ENCODE peak calls at places on chromosomes 3 and 15, in nine cellular contexts. I is effector memory CD4-positive, alpha-beta T cell; Q is body of pancreas; B is CD8-positive, alpha-beta memory T cell; K is brain microvascular endothelial cell; A is fibroblast of lung; S is GM23248; O is AG04450; M is skeletal muscle cell. H is an unnamed sample.

GRCh38 chr3:24299801-24300626 is 194.6 kb downstream of the THRB start:
- DNase-seq in I (no peak), Q (no peak), B (no peak), K (peak; percentile 53), A (peak; percentile 75), S (peak; percentile 89), O (no peak), M (no peak), H (peak; percentile 8)

GRCh38 chr3:49025793-49026520 is 3.2 kb downstream of the IMPDH2 start:
- DNase-seq in I (no peak), Q (no peak), B (no peak), K (no peak), A (no peak), S (no peak), O (no peak), M (no peak), H (no peak)

GRCh38 chr15:89167267-89168176 is 53.9 kb downstream of the RLBP1 start:
- DNase-seq in I (no peak), Q (peak; percentile 63), B (no peak), K (peak; percentile 33), A (peak; percentile 32), S (peak; percentile 83), O (no peak), M (peak; percentile 50), H (peak; percentile 65)

GRCh38 chr15:39784125-39784524 is 1.5 kb upstream of the FSIP1 start:
- DNase-seq in I (no peak), Q (no peak), B (no peak), K (peak; percentile 28), A (peak; percentile 56), S (peak; percentile 69), O (no peak), M (no peak), H (no peak)

GRCh38 chr3:58287354-58287753 is 18.7 kb upstream of the RPP14 start:
- DNase-seq in I (no peak), Q (no peak), B (no peak), K (no peak), A (no peak), S (no peak), O (no peak), M (no peak), H (no peak)

GRCh38 chr15:47293763-47294162 is 423.5 kb upstream of the SEMA6D start:
- DNase-seq in I (no peak), Q (peak; percentile 50), B (no peak), K (peak; percentile 94), A (peak; percentile 99), S (peak; percentile 72), O (peak; percentile 82), M (peak; percentile 86), H (peak; percentile 97)

GRCh38 chr3:11187678-11188077 is 33.4 kb downstream of the HRH1 start:
- DNase-seq in I (no peak), Q (no peak), B (no peak), K (no peak), A (peak; percentile 82), S (peak; percentile 17), O (no peak), M (no peak), H (no peak)

GRCh38 chr3:179961081-179962078 is 75.4 kb downstream of the PEX5L start:
- DNase-seq in I (no peak), Q (no peak), B (no peak), K (no peak), A (no peak), S (no peak), O (no peak), M (no peak), H (no peak)

GRCh38 chr3:77102916-77103769 is 63.2 kb downstream of the ROBO2 start:
- DNase-seq in I (no peak), Q (no peak), B (no peak), K (peak; percentile 17), A (peak; percentile 6), S (peak; percentile 15), O (no peak), M (no peak), H (no peak)

GRCh38 chr15:45640610-45641009 is 5.8 kb downstream of the SQOR start:
- DNase-seq in I (no peak), Q (no peak), B (no peak), K (peak; percentile 92), A (peak; percentile 62), S (peak; percentile 95), O (peak; percentile 71), M (peak; percentile 89), H (peak; percentile 32)

GRCh38 chr15:85024509-85025336 is 43.1 kb downstream of the PDE8A start:
- DNase-seq in I (no peak), Q (no peak), B (no peak), K (peak; percentile 82), A (peak; percentile 42), S (peak; percentile 92), O (no peak), M (peak; percentile 24), H (no peak)

GRCh38 chr3:129616291-129616690 is 9.8 kb upstream of the PLXND1 start:
- DNase-seq in I (no peak), Q (no peak), B (no peak), K (no peak), A (no peak), S (no peak), O (no peak), M (no peak), H (no peak)

DNA sequence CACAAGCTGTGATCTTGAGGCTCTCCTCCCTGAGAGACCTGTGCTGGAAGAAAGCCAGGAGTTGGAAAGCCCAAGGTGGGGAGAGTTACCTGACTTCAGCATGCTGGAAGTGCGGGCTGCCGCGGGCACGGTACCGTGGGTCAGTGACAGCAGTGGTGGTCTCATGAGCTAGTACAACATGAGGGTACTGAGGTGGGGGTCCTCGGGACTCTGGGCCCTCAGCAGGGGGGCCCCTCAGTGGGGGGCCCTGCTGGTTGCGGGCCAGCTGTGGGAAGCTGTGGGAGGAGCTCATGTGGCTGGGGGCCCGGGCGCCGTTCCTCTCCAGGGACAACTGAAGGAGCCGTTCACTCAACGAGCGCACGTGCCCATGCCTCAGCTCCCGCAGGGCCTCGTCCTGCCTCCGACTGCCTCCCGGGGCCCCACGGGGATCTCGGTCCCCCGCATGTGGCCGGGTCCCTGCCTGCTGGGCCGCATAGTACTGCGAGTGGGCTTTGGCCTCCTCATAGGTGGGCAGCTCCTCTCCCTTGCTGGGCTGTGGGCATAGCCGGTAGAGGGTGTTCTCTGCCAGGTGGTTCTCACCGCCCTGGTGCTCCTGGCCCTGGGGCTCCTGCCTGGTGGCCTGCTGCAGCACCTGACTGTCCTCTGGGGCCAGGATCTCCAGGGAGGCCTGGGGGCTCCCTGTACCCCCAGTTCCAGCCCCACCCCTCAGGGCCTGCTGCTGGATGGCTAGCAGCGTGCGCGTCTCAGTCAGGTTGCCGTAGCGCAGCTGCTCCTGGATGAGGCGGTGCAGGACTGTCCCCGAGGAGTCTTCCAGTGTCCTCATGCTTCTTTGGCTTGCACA is 3.4 kb downstream of the AMOTL2 start:
- DNase-seq in I (no peak), Q (no peak), B (no peak), K (no peak), A (no peak), S (peak; percentile 23), O (no peak), M (no peak), H (no peak)
- H3K4me3 ChIP-seq in I (no peak overlapping the region), Q (no peak overlapping the region), B (no peak overlapping the region), K (no peak overlapping the region), A (peak overlapping the region; percentile 18), S (peak overlapping the region; percentile 100), O (peak overlapping the region; percentile 98), M (peak overlapping the region; percentile 94), H (peak overlapping the region; percentile 98)

DNA sequence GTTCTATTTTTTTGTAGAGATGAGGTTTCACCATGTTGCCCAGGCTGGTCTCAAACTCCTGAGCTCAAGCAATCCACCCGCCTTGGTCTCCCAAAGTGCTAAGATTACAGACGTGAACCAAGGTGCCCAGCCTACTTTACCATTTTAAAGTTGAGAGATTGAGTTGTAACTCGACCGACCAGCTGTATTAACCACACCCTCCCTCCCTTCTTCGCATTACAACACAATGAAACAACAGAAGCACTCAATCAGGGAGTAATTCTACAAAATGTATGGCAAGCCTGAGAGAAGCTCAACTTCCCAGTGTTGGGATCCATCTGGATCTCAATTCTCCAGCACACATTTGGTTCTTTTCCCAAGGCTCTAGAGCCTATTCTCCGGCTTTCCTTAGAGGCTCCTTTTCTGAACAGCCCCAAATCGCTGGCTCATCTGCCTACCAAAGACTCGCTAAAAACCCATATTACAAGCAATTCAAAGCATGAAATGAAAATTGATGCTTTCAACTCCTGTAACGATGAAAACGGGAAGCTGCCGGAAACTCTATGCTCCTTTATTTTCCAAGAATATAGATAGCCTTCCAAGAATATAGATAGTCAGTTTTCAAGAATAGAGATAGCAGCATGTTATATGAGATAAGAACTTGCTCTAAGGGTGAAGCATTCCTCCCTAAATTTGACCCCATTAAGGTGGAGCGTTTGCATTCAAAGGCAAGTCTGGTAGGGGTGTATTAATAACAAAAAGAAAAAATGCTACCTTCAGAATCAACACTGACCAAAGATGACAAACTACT is 450.9 kb downstream of the MAGI1 start:
- DNase-seq in I (no peak), Q (no peak), B (no peak), K (no peak), A (no peak), S (no peak), O (no peak), M (no peak), H (no peak)
- H3K4me3 ChIP-seq in I (no peak overlapping the region), Q (no peak overlapping the region), B (no peak overlapping the region), K (no peak overlapping the region), A (no peak overlapping the region), S (no peak overlapping the region), O (no peak overlapping the region), M (no peak overlapping the region), H (no peak overlapping the region)

GRCh38 chr3:72487078-72487765 is 361.0 kb downstream of the SHQ1 start:
- DNase-seq in I (no peak), Q (peak; percentile 74), B (no peak), K (peak; percentile 79), A (peak; percentile 87), S (peak; percentile 94), O (peak; percentile 65), M (peak; percentile 57), H (peak; percentile 79)
- H3K4me3 ChIP-seq in I (no peak overlapping the region), Q (no peak overlapping the region), B (no peak overlapping the region), K (no peak overlapping the region), A (no peak overlapping the region), S (peak overlapping the region; percentile 15), O (no peak overlapping the region), M (no peak overlapping the region), H (no peak overlapping the region)

DNA sequence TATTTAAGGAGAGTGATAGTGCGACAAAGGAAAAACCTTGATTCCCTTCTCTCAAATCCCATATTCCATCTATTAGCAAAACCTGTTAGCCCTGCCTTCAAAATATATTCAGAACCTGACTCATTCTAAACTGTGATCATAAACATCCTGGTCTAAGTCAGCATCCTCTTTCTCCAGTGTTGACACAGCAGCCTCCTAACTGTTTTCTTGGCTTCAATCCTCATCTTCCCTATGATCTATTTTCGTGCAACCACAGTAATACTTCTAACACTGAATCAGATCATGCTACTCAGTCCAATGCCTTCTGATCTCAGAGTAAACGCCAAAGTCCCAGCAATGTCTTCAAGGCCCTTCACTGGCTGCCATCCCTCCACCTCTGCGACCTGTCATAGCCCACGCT is 785.1 kb downstream of the EDEM1 start:
- DNase-seq in I (no peak), Q (no peak), B (no peak), K (no peak), A (no peak), S (no peak), O (no peak), M (no peak), H (no peak)
- H3K4me3 ChIP-seq in I (no peak overlapping the region), Q (no peak overlapping the region), B (no peak overlapping the region), K (no peak overlapping the region), A (no peak overlapping the region), S (no peak overlapping the region), O (no peak overlapping the region), M (no peak overlapping the region), H (no peak overlapping the region)

GRCh38 chr3:81470416-81470978 is 290.9 kb downstream of the GBE1 start:
- DNase-seq in I (no peak), Q (no peak), B (no peak), K (no peak), A (no peak), S (no peak), O (no peak), M (no peak), H (no peak)
- H3K4me3 ChIP-seq in I (no peak overlapping the region), Q (no peak overlapping the region), B (no peak overlapping the region), K (no peak overlapping the region), A (no peak overlapping the region), S (no peak overlapping the region), O (no peak overlapping the region), M (no peak overlapping the region), H (no peak overlapping the region)

GRCh38 chr15:50355980-50356379 is 982 bp upstream of the GABPB1 start:
- DNase-seq in I (no peak), Q (no peak), B (no peak), K (no peak), A (peak; percentile 22), S (peak; percentile 32), O (no peak), M (no peak), H (no peak)
- H3K4me3 ChIP-seq in I (peak overlapping the region; percentile 95), Q (peak overlapping the region; percentile 94), B (peak overlapping the region; percentile 62), K (peak overlapping the region; percentile 88), A (peak overlapping the region; percentile 81), S (peak overlapping the region; percentile 89), O (peak overlapping the region; percentile 88), M (peak overlapping the region; percentile 85), H (peak overlapping the region; percentile 85)